ENCODE peak calls at places on chromosomes 3 and 15, in nine cellular contexts. D, V, M, E, H, T, Q, X and B are unnamed samples.

GRCh38 chr3:131402391-131403039 is 20.9 kb downstream of the NUDT16 start:
- DNase-seq in D (no peak), V (no peak), M (no peak), E (no peak), H (no peak), T (no peak), Q (no peak), X (no peak), B (no peak)

GRCh38 chr3:177679568-177680441 is 482.5 kb upstream of the TBL1XR1 start:
- DNase-seq in D (no peak), V (no peak), M (no peak), E (no peak), H (no peak), T (no peak), Q (no peak), X (no peak), B (no peak)

GRCh38 chr3:185939721-185940120 is 1.9 kb upstream of the TRA2B start:
- DNase-seq in D (no peak), V (no peak), M (no peak), E (no peak), H (no peak), T (no peak), Q (no peak), X (no peak), B (no peak)

GRCh38 chr15:69861331-69862171 is 236.2 kb downstream of the TLE3 start:
- DNase-seq in D (no peak), V (no peak), M (no peak), E (no peak), H (no peak), T (no peak), Q (no peak), X (no peak), B (no peak)

GRCh38 chr3:29370451-29371420 is 89.9 kb downstream of the RBMS3 start:
- DNase-seq in D (no peak), V (no peak), M (no peak), E (no peak), H (no peak), T (no peak), Q (no peak), X (no peak), B (no peak)

GRCh38 chr3:194327414-194328079 is 23.6 kb downstream of the CPN2 start:
- DNase-seq in D (no peak), V (no peak), M (no peak), E (no peak), H (no peak), T (no peak), Q (no peak), X (no peak), B (no peak)

GRCh38 chr3:78875851-78876250 is 891.9 kb downstream of the ROBO1 start:
- DNase-seq in D (no peak), V (no peak), M (no peak), E (no peak), H (no peak), T (no peak), Q (no peak), X (no peak), B (no peak)

GRCh38 chr15:91710072-91710471 is 143.4 kb upstream of the SLCO3A1 start:
- DNase-seq in D (no peak), V (no peak), M (no peak), E (no peak), H (no peak), T (no peak), Q (no peak), X (no peak), B (no peak)

GRCh38 chr3:82654708-82655107 is 893.3 kb upstream of the GBE1 start:
- DNase-seq in D (no peak), V (no peak), M (no peak), E (no peak), H (no peak), T (no peak), Q (no peak), X (no peak), B (no peak)

GRCh38 chr3:124412642-124413041 is 317.6 kb upstream of the UMPS start:
- DNase-seq in D (no peak), V (no peak), M (no peak), E (no peak), H (no peak), T (no peak), Q (no peak), X (no peak), B (no peak)

GRCh38 chr15:58420579-58421043 is 11.2 kb upstream of the LIPC start:
- DNase-seq in D (no peak), V (no peak), M (no peak), E (no peak), H (no peak), T (no peak), Q (no peak), X (no peak), B (no peak)

GRCh38 chr3:50165388-50166308 is 10.5 kb downstream of the SEMA3F start:
- DNase-seq in D (peak), V (no peak), M (peak), E (no peak), H (peak), T (no peak), Q (no peak), X (peak), B (peak)

GRCh38 chr3:20340324-20340928 is 154.4 kb upstream of the SGO1 start:
- DNase-seq in D (peak), V (peak), M (peak), E (no peak), H (peak), T (peak), Q (peak), X (peak), B (peak)

GRCh38 chr15:98774756-98775497 is 126.6 kb downstream of the IGF1R start:
- DNase-seq in D (no peak), V (no peak), M (no peak), E (no peak), H (no peak), T (no peak), Q (peak), X (no peak), B (no peak)

GRCh38 chr3:79926522-79926921 is 158.7 kb upstream of the ROBO1 start:
- DNase-seq in D (no peak), V (no peak), M (no peak), E (no peak), H (no peak), T (no peak), Q (no peak), X (no peak), B (no peak)

GRCh38 chr3:64548200-64548889 is 139.5 kb downstream of the ADAMTS9 start:
- DNase-seq in D (peak), V (peak), M (peak), E (no peak), H (peak), T (peak), Q (peak), X (peak), B (peak)

GRCh38 chr3:131020122-131020693 is 6.4 kb downstream of the ASTE1 start:
- DNase-seq in D (no peak), V (no peak), M (no peak), E (no peak), H (no peak), T (no peak), Q (no peak), X (no peak), B (no peak)

GRCh38 chr3:124395584-124396340 is 334.5 kb upstream of the UMPS start:
- DNase-seq in D (peak), V (no peak), M (no peak), E (no peak), H (peak), T (peak), Q (peak), X (no peak), B (peak)

GRCh38 chr3:42852443-42852842 is 23.2 kb downstream of the CYP8B1 start:
- DNase-seq in D (no peak), V (no peak), M (no peak), E (no peak), H (peak), T (peak), Q (no peak), X (no peak), B (no peak)

GRCh38 chr3:128282392-128283196 is 129.3 kb downstream of the EEFSEC start:
- DNase-seq in D (peak), V (peak), M (no peak), E (no peak), H (peak), T (peak), Q (peak), X (no peak), B (peak)

GRCh38 chr15:79922512-79923067 is 25.8 kb upstream of the MTHFS start:
- DNase-seq in D (no peak), V (no peak), M (no peak), E (no peak), H (no peak), T (no peak), Q (no peak), X (no peak), B (no peak)

GRCh38 chr15:43225201-43225949 is 4.6 kb upstream of the EPB42 start:
- DNase-seq in D (no peak), V (no peak), M (no peak), E (no peak), H (no peak), T (peak), Q (peak), X (no peak), B (peak)

GRCh38 chr3:14520967-14521366 is 19.2 kb downstream of the GRIP2 start:
- DNase-seq in D (peak), V (peak), M (no peak), E (no peak), H (peak), T (no peak), Q (no peak), X (no peak), B (no peak)

GRCh38 chr3:149393355-149394165 is 16.1 kb upstream of the TM4SF1 start:
- DNase-seq in D (peak), V (no peak), M (peak), E (no peak), H (peak), T (peak), Q (peak), X (peak), B (peak)

GRCh38 chr15:70466305-70466704 is 297.1 kb downstream of the UACA start:
- DNase-seq in D (no peak), V (no peak), M (no peak), E (no peak), H (no peak), T (no peak), Q (no peak), X (no peak), B (no peak)

GRCh38 chr15:57003418-57003817 is 85.0 kb downstream of the TCF12 start:
- DNase-seq in D (no peak), V (no peak), M (no peak), E (no peak), H (no peak), T (no peak), Q (no peak), X (no peak), B (no peak)

GRCh38 chr15:75834011-75834410 is 9.2 kb upstream of the UBE2Q2 start:
- DNase-seq in D (no peak), V (no peak), M (no peak), E (no peak), H (no peak), T (no peak), Q (no peak), X (no peak), B (no peak)

GRCh38 chr3:122661633-122662032 is 19.0 kb upstream of the PARP14 start:
- DNase-seq in D (no peak), V (no peak), M (no peak), E (no peak), H (no peak), T (peak), Q (peak), X (no peak), B (peak)

GRCh38 chr3:89256395-89256794 is 149.0 kb downstream of the EPHA3 start:
- DNase-seq in D (no peak), V (no peak), M (no peak), E (no peak), H (no peak), T (no peak), Q (no peak), X (no peak), B (no peak)

GRCh38 chr3:53949541-53949940 is 57.9 kb upstream of the SELENOK start:
- DNase-seq in D (no peak), V (no peak), M (no peak), E (no peak), H (no peak), T (no peak), Q (no peak), X (no peak), B (no peak)

GRCh38 chr15:44726568-44727461 is 9.5 kb upstream of the TRIM69 start:
- DNase-seq in D (no peak), V (peak), M (peak), E (peak), H (no peak), T (peak), Q (peak), X (peak), B (peak)

GRCh38 chr3:23728651-23729117 is 77.1 kb upstream of the UBE2E1 start:
- DNase-seq in D (no peak), V (no peak), M (no peak), E (no peak), H (no peak), T (no peak), Q (no peak), X (no peak), B (peak)

GRCh38 chr3:39278616-39278935 is 1.3 kb downstream of the CX3CR1 start:
- DNase-seq in D (no peak), V (no peak), M (peak), E (no peak), H (no peak), T (no peak), Q (no peak), X (no peak), B (no peak)

GRCh38 chr15:48833526-48833925 is 22.7 kb upstream of the CEP152 start:
- DNase-seq in D (no peak), V (no peak), M (no peak), E (no peak), H (no peak), T (no peak), Q (no peak), X (no peak), B (no peak)

GRCh38 chr3:78839710-78840109 is 928.1 kb downstream of the ROBO1 start:
- DNase-seq in D (no peak), V (no peak), M (no peak), E (no peak), H (no peak), T (no peak), Q (no peak), X (no peak), B (no peak)

DNA sequence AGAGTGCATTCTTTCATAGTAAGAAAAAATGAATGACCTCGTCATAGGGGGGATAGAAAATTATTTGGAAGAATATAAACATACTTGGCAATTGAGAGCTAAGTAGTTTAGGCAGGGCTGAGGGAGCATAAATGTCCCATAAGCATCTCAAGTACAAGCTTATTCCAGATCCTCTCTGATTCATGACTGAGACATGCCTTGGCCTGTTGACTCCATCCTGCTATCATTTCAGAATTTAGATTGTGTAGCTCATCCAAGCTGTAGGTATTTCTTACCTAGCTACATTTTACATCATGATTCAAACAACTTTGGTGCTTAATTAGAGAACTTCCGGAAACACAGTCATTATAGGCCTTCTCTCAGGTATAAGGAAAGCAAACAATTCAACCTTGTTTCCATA is 12.3 kb downstream of the POGLUT1 start:
- DNase-seq in D (no peak), V (no peak), M (no peak), E (no peak), H (no peak), T (no peak), Q (no peak), X (no peak), B (no peak)
- TF ChIP-seq POLR2A in D (no peak), V (no peak), M (no peak), E (no peak), H (no peak), T (no peak), Q (no peak), X (no peak), B (no peak)

GRCh38 chr3:184378650-184379374 is 805 bp upstream of the THPO start:
- DNase-seq in D (no peak), V (peak), M (no peak), E (no peak), H (no peak), T (no peak), Q (no peak), X (no peak), B (no peak)
- H3K4me3 ChIP-seq in D (no peak), V (peak), M (peak), E (peak), H (peak), T (no peak), Q (no peak), X (no peak), B (no peak)

GRCh38 chr3:58387650-58388546 is 45.7 kb downstream of the PDHB start:
- DNase-seq in D (no peak), V (no peak), M (no peak), E (no peak), H (no peak), T (no peak), Q (no peak), X (no peak), B (no peak)

GRCh38 chr3:58388550-58389061 is 45.0 kb downstream of the PDHB start:
- DNase-seq in D (no peak), V (no peak), M (no peak), E (no peak), H (no peak), T (no peak), Q (no peak), X (no peak), B (no peak)

GRCh38 chr3:58383904-58384303 is 49.7 kb downstream of the PDHB start:
- DNase-seq in D (no peak), V (no peak), M (peak), E (no peak), H (no peak), T (peak), Q (peak), X (no peak), B (no peak)

GRCh38 chr3:58384381-58385090 is 49.1 kb downstream of the PDHB start:
- DNase-seq in D (no peak), V (no peak), M (no peak), E (no peak), H (no peak), T (no peak), Q (no peak), X (no peak), B (no peak)

GRCh38 chr3:58386966-58387365 is 46.7 kb downstream of the PDHB start:
- DNase-seq in D (peak), V (no peak), M (no peak), E (no peak), H (peak), T (peak), Q (peak), X (peak), B (no peak)
- TF ChIP-seq CTCF in D (no peak), V (no peak), M (no peak), E (no peak), H (no peak), T (no peak), Q (no peak), X (no peak), B (no peak)

DNA sequence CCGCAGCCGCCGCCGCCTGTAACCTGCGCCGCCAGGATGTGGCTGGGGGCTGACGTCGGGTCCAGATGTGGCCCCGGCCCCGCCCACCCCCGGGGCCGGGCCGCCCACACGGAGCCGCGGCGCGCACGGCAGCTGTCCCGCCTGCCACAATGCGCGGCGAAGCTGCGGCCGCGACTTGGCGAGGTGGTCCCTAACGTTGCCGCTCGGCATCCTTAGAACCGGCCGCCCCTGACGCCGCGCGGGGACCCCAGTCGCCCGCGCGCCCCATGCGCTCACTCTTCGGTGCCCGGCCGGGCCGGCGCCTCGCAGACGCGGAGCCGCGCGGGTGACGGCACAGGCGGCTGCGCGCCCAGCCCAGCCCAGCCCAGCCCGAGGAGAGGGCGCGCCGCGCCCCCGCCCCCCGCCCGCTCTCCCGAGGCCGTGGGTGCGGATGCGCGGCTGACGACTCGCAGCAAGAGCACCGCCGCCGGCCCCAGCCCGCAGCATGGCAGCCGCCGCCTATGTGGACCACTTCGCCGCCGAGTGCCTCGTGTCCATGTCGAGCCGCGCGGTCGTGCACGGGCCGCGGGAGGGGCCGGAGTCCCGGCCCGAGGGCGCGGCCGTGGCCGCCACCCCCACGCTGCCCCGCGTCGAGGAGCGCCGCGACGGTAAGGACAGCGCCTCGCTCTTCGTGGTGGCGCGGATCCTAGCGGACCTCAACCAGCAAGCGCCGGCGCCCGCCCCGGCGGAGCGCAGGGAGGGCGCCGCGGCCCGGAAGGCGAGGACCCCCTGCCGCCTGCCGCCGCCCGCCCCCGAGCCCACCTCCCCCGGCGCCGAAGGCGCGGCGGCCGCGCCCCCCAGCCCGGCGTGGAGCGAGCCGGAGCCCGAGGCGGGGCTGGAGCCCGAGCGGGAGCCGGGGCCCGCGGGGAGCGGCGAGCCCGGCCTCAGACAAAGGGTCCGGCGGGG is at the start of gene KLF13:
- DNase-seq in D (peak), V (peak), M (no peak), E (no peak), H (no peak), T (no peak), Q (peak), X (peak), B (peak)
- TF ChIP-seq POLR2A in D (peak), V (no peak), M (no peak), E (no peak), H (peak), T (peak), Q (no peak), X (no peak), B (peak)

GRCh38 chr15:63763476-63764123 is 70.1 kb downstream of the HERC1 start:
- DNase-seq in D (no peak), V (no peak), M (no peak), E (no peak), H (no peak), T (no peak), Q (no peak), X (no peak), B (no peak)
- H3K4me3 ChIP-seq in D (no peak), V (no peak), M (no peak), E (no peak), H (no peak), T (no peak), Q (no peak), X (no peak), B (no peak)

DNA sequence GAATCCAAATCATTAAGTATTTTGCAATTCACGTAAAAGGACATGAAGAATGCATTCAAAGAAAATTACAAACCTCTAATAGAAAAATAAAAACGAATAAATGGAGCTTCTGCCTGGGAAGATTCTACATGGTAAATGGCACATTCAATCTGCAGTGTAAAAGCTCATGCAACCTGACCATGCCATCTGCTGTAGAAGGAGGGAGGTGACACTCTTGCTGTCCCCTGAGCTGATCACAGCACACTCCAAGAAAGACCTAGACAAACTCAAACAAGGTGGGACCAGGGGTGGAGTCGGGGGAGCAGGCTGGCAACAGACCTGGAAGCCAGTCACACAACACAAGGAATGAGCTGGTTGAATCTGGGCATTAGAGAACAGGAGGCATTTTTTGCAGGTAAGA is 101.8 kb downstream of the BDH1 start:
- DNase-seq in D (no peak), V (no peak), M (no peak), E (no peak), H (no peak), T (no peak), Q (no peak), X (no peak), B (no peak)
- TF ChIP-seq CTCF in D (no peak), V (no peak), M (peak), E (no peak), H (peak), T (peak), Q (no peak), X (no peak), B (no peak)